ENCODE peak calls at places on chromosomes 6 and 20, in six cellular contexts. One of them, this sample, is unnamed.

GRCh38 chr6:10384064-10384317 is 30.9 kb downstream of the TFAP2A start:
- DNase-seq in EL: no peak
- DNase-seq in type B pancreatic cell: no peak
- DNase-seq in Ammon's horn: no peak
- DNase-seq in CD4-positive, CD25-positive, alpha-beta regulatory T cell: no peak
- DNase-seq in endodermal cell: no peak
- DNase-seq in this sample: no peak

GRCh38 chr6:63910863-63911665 is 275.5 kb downstream of the PHF3 start:
- DNase-seq in EL: no peak
- DNase-seq in type B pancreatic cell: no peak
- DNase-seq in Ammon's horn: peak
- DNase-seq in CD4-positive, CD25-positive, alpha-beta regulatory T cell: no peak
- DNase-seq in endodermal cell: no peak
- DNase-seq in this sample: no peak

GRCh38 chr6:95242560-95242959 is 334.8 kb upstream of the MANEA start:
- DNase-seq in EL: no peak
- DNase-seq in type B pancreatic cell: no peak
- DNase-seq in Ammon's horn: no peak
- DNase-seq in CD4-positive, CD25-positive, alpha-beta regulatory T cell: no peak
- DNase-seq in endodermal cell: no peak
- DNase-seq in this sample: no peak

GRCh38 chr6:37432590-37432915 is 468 bp upstream of the CMTR1 start:
- DNase-seq in EL: no peak
- DNase-seq in type B pancreatic cell: no peak
- DNase-seq in Ammon's horn: no peak
- DNase-seq in CD4-positive, CD25-positive, alpha-beta regulatory T cell: no peak
- DNase-seq in endodermal cell: peak
- DNase-seq in this sample: no peak

GRCh38 chr6:168128006-168128630 is 49.1 kb upstream of the FRMD1 start:
- DNase-seq in EL: no peak
- DNase-seq in type B pancreatic cell: peak
- DNase-seq in Ammon's horn: no peak
- DNase-seq in CD4-positive, CD25-positive, alpha-beta regulatory T cell: no peak
- DNase-seq in endodermal cell: peak
- DNase-seq in this sample: no peak

GRCh38 chr6:54768542-54768941 is 78.0 kb upstream of the FAM83B start:
- DNase-seq in EL: no peak
- DNase-seq in type B pancreatic cell: no peak
- DNase-seq in Ammon's horn: no peak
- DNase-seq in CD4-positive, CD25-positive, alpha-beta regulatory T cell: no peak
- DNase-seq in endodermal cell: no peak
- DNase-seq in this sample: no peak

GRCh38 chr6:90015883-90016282 is 121.6 kb downstream of the GJA10 start:
- DNase-seq in EL: no peak
- DNase-seq in type B pancreatic cell: no peak
- DNase-seq in Ammon's horn: no peak
- DNase-seq in CD4-positive, CD25-positive, alpha-beta regulatory T cell: no peak
- DNase-seq in endodermal cell: no peak
- DNase-seq in this sample: no peak

GRCh38 chr6:138493413-138493812 is 5.9 kb downstream of the NHSL1 start:
- DNase-seq in EL: peak
- DNase-seq in type B pancreatic cell: no peak
- DNase-seq in Ammon's horn: peak
- DNase-seq in CD4-positive, CD25-positive, alpha-beta regulatory T cell: no peak
- DNase-seq in endodermal cell: no peak
- DNase-seq in this sample: no peak

GRCh38 chr6:85394853-85395538 is 54.9 kb upstream of the NT5E start:
- DNase-seq in EL: no peak
- DNase-seq in type B pancreatic cell: no peak
- DNase-seq in Ammon's horn: peak
- DNase-seq in CD4-positive, CD25-positive, alpha-beta regulatory T cell: no peak
- DNase-seq in endodermal cell: no peak
- DNase-seq in this sample: no peak

GRCh38 chr6:110878751-110879539 is 4.4 kb downstream of the AMD1 start:
- DNase-seq in EL: peak
- DNase-seq in type B pancreatic cell: no peak
- DNase-seq in Ammon's horn: peak
- DNase-seq in CD4-positive, CD25-positive, alpha-beta regulatory T cell: peak
- DNase-seq in endodermal cell: peak
- DNase-seq in this sample: peak

GRCh38 chr20:23776067-23776771 is 25.5 kb upstream of the CST1 start:
- DNase-seq in EL: no peak
- DNase-seq in type B pancreatic cell: no peak
- DNase-seq in Ammon's horn: no peak
- DNase-seq in CD4-positive, CD25-positive, alpha-beta regulatory T cell: no peak
- DNase-seq in endodermal cell: peak
- DNase-seq in this sample: no peak

GRCh38 chr20:38873050-38873581 is 53.1 kb upstream of the FAM83D start:
- DNase-seq in EL: no peak
- DNase-seq in type B pancreatic cell: no peak
- DNase-seq in Ammon's horn: no peak
- DNase-seq in CD4-positive, CD25-positive, alpha-beta regulatory T cell: peak
- DNase-seq in endodermal cell: no peak
- DNase-seq in this sample: no peak

GRCh38 chr6:84455630-84456029 is 228.2 kb upstream of the CEP162 start:
- DNase-seq in EL: peak
- DNase-seq in type B pancreatic cell: no peak
- DNase-seq in Ammon's horn: no peak
- DNase-seq in CD4-positive, CD25-positive, alpha-beta regulatory T cell: no peak
- DNase-seq in endodermal cell: no peak
- DNase-seq in this sample: no peak

GRCh38 chr6:49782293-49783181 is 4.5 kb downstream of the PGK2 start:
- DNase-seq in EL: no peak
- DNase-seq in type B pancreatic cell: no peak
- DNase-seq in Ammon's horn: no peak
- DNase-seq in CD4-positive, CD25-positive, alpha-beta regulatory T cell: no peak
- DNase-seq in endodermal cell: no peak
- DNase-seq in this sample: no peak

GRCh38 chr6:9540534-9541126 is 874.2 kb downstream of the TFAP2A start:
- DNase-seq in EL: peak
- DNase-seq in type B pancreatic cell: no peak
- DNase-seq in Ammon's horn: peak
- DNase-seq in CD4-positive, CD25-positive, alpha-beta regulatory T cell: no peak
- DNase-seq in endodermal cell: no peak
- DNase-seq in this sample: no peak